ENCODE peak calls at places on chromosomes 6 and 20, in eight cellular contexts. One of them, this sample, is unnamed.

GRCh38 chr6:89430563-89430962 is 2.4 kb upstream of the ANKRD6 start:
- DNase-seq in GM23248: no peak
- DNase-seq in NCI-H460: no peak
- DNase-seq in NAMALWA: no peak
- DNase-seq in pons: no peak
- DNase-seq in fibroblast of gingiva: no peak
- DNase-seq in nephron progenitor cell: peak
- DNase-seq in SW 1271: no peak
- DNase-seq in this sample: no peak

GRCh38 chr6:143746202-143747119 is 68.7 kb downstream of the PHACTR2 start:
- DNase-seq in GM23248: no peak
- DNase-seq in NCI-H460: no peak
- DNase-seq in NAMALWA: no peak
- DNase-seq in pons: no peak
- DNase-seq in fibroblast of gingiva: no peak
- DNase-seq in nephron progenitor cell: peak
- DNase-seq in SW 1271: no peak
- DNase-seq in this sample: no peak

GRCh38 chr20:47578543-47578942 is 76.9 kb downstream of the NCOA3 start:
- DNase-seq in GM23248: no peak
- DNase-seq in NCI-H460: no peak
- DNase-seq in NAMALWA: no peak
- DNase-seq in pons: peak
- DNase-seq in fibroblast of gingiva: no peak
- DNase-seq in nephron progenitor cell: no peak
- DNase-seq in SW 1271: no peak
- DNase-seq in this sample: no peak

GRCh38 chr6:111941686-111942330 is 68.6 kb upstream of the FYN start:
- DNase-seq in GM23248: peak
- DNase-seq in NCI-H460: no peak
- DNase-seq in NAMALWA: no peak
- DNase-seq in pons: no peak
- DNase-seq in fibroblast of gingiva: peak
- DNase-seq in nephron progenitor cell: no peak
- DNase-seq in SW 1271: no peak
- DNase-seq in this sample: no peak

GRCh38 chr20:10337291-10337690 is 96.7 kb downstream of the MKKS start:
- DNase-seq in GM23248: peak
- DNase-seq in NCI-H460: no peak
- DNase-seq in NAMALWA: no peak
- DNase-seq in pons: no peak
- DNase-seq in fibroblast of gingiva: peak
- DNase-seq in nephron progenitor cell: no peak
- DNase-seq in SW 1271: no peak
- DNase-seq in this sample: no peak

GRCh38 chr20:2709205-2709981 is 16.8 kb downstream of the EBF4 start:
- DNase-seq in GM23248: no peak
- DNase-seq in NCI-H460: no peak
- DNase-seq in NAMALWA: no peak
- DNase-seq in pons: no peak
- DNase-seq in fibroblast of gingiva: no peak
- DNase-seq in nephron progenitor cell: no peak
- DNase-seq in SW 1271: no peak
- DNase-seq in this sample: no peak

GRCh38 chr20:42442728-42443127 is 747.0 kb downstream of the PTPRT start:
- DNase-seq in GM23248: no peak
- DNase-seq in NCI-H460: no peak
- DNase-seq in NAMALWA: no peak
- DNase-seq in pons: no peak
- DNase-seq in fibroblast of gingiva: no peak
- DNase-seq in nephron progenitor cell: no peak
- DNase-seq in SW 1271: no peak
- DNase-seq in this sample: no peak

GRCh38 chr20:3199206-3199605 is 5.3 kb downstream of the DDRGK1 start:
- DNase-seq in GM23248: no peak
- DNase-seq in NCI-H460: no peak
- DNase-seq in NAMALWA: no peak
- DNase-seq in pons: no peak
- DNase-seq in fibroblast of gingiva: no peak
- DNase-seq in nephron progenitor cell: no peak
- DNase-seq in SW 1271: no peak
- DNase-seq in this sample: no peak

GRCh38 chr20:5544175-5544574 is 206.0 kb upstream of the SHLD1 start:
- DNase-seq in GM23248: no peak
- DNase-seq in NCI-H460: no peak
- DNase-seq in NAMALWA: no peak
- DNase-seq in pons: no peak
- DNase-seq in fibroblast of gingiva: no peak
- DNase-seq in nephron progenitor cell: no peak
- DNase-seq in SW 1271: no peak
- DNase-seq in this sample: no peak

GRCh38 chr6:149566372-149567193 is at the start of gene GINM1:
- DNase-seq in GM23248: peak
- DNase-seq in NCI-H460: no peak
- DNase-seq in NAMALWA: peak
- DNase-seq in pons: no peak
- DNase-seq in fibroblast of gingiva: peak
- DNase-seq in nephron progenitor cell: peak
- DNase-seq in SW 1271: peak
- DNase-seq in this sample: peak

GRCh38 chr6:125659887-125660286 is 89.5 kb upstream of the HEY2 start:
- DNase-seq in GM23248: no peak
- DNase-seq in NCI-H460: no peak
- DNase-seq in NAMALWA: no peak
- DNase-seq in pons: no peak
- DNase-seq in fibroblast of gingiva: no peak
- DNase-seq in nephron progenitor cell: no peak
- DNase-seq in SW 1271: no peak
- DNase-seq in this sample: no peak

GRCh38 chr20:14055127-14055742 is 59.9 kb downstream of the MACROD2 start:
- DNase-seq in GM23248: peak
- DNase-seq in NCI-H460: peak
- DNase-seq in NAMALWA: peak
- DNase-seq in pons: peak
- DNase-seq in fibroblast of gingiva: peak
- DNase-seq in nephron progenitor cell: peak
- DNase-seq in SW 1271: peak
- DNase-seq in this sample: peak

GRCh38 chr6:110882824-110883554 is 8.4 kb downstream of the AMD1 start:
- DNase-seq in GM23248: no peak
- DNase-seq in NCI-H460: no peak
- DNase-seq in NAMALWA: no peak
- DNase-seq in pons: peak
- DNase-seq in fibroblast of gingiva: no peak
- DNase-seq in nephron progenitor cell: no peak
- DNase-seq in SW 1271: no peak
- DNase-seq in this sample: peak

GRCh38 chr6:90947184-90948064 is 360.6 kb upstream of the MAP3K7 start:
- DNase-seq in GM23248: no peak
- DNase-seq in NCI-H460: no peak
- DNase-seq in NAMALWA: no peak
- DNase-seq in pons: no peak
- DNase-seq in fibroblast of gingiva: no peak
- DNase-seq in nephron progenitor cell: no peak
- DNase-seq in SW 1271: no peak
- DNase-seq in this sample: no peak

GRCh38 chr6:67131827-67132226 is 1424.8 kb upstream of the EYS start:
- DNase-seq in GM23248: no peak
- DNase-seq in NCI-H460: no peak
- DNase-seq in NAMALWA: no peak
- DNase-seq in pons: peak
- DNase-seq in fibroblast of gingiva: peak
- DNase-seq in nephron progenitor cell: no peak
- DNase-seq in SW 1271: no peak
- DNase-seq in this sample: no peak

GRCh38 chr6:134628154-134628553 is 310.2 kb upstream of the SGK1 start:
- DNase-seq in GM23248: no peak
- DNase-seq in NCI-H460: no peak
- DNase-seq in NAMALWA: no peak
- DNase-seq in pons: no peak
- DNase-seq in fibroblast of gingiva: no peak
- DNase-seq in nephron progenitor cell: no peak
- DNase-seq in SW 1271: no peak
- DNase-seq in this sample: no peak

GRCh38 chr6:56515081-56515905 is 127.4 kb downstream of the DST start:
- DNase-seq in GM23248: no peak
- DNase-seq in NCI-H460: no peak
- DNase-seq in NAMALWA: no peak
- DNase-seq in pons: no peak
- DNase-seq in fibroblast of gingiva: no peak
- DNase-seq in nephron progenitor cell: no peak
- DNase-seq in SW 1271: no peak
- DNase-seq in this sample: no peak

GRCh38 chr20:8853805-8854338 is 215.0 kb upstream of the PLCB4 start:
- DNase-seq in GM23248: peak
- DNase-seq in NCI-H460: peak
- DNase-seq in NAMALWA: peak
- DNase-seq in pons: peak
- DNase-seq in fibroblast of gingiva: peak
- DNase-seq in nephron progenitor cell: peak
- DNase-seq in SW 1271: peak
- DNase-seq in this sample: peak

GRCh38 chr20:63661959-63662812 is 4.1 kb downstream of the RTEL1 start:
- DNase-seq in GM23248: no peak
- DNase-seq in NCI-H460: no peak
- DNase-seq in NAMALWA: no peak
- DNase-seq in pons: no peak
- DNase-seq in fibroblast of gingiva: no peak
- DNase-seq in nephron progenitor cell: no peak
- DNase-seq in SW 1271: no peak
- DNase-seq in this sample: no peak

GRCh38 chr6:35590622-35591066 is 77.9 kb upstream of the TULP1 start:
- DNase-seq in GM23248: no peak
- DNase-seq in NCI-H460: no peak
- DNase-seq in NAMALWA: no peak
- DNase-seq in pons: no peak
- DNase-seq in fibroblast of gingiva: peak
- DNase-seq in nephron progenitor cell: no peak
- DNase-seq in SW 1271: no peak
- DNase-seq in this sample: no peak

GRCh38 chr6:44062771-44063560 is 64.3 kb downstream of the MRPL14 start:
- DNase-seq in GM23248: no peak
- DNase-seq in NCI-H460: no peak
- DNase-seq in NAMALWA: peak
- DNase-seq in pons: no peak
- DNase-seq in fibroblast of gingiva: no peak
- DNase-seq in nephron progenitor cell: peak
- DNase-seq in SW 1271: no peak
- DNase-seq in this sample: peak

GRCh38 chr20:24915892-24916291 is 33.2 kb upstream of the CST7 start:
- DNase-seq in GM23248: no peak
- DNase-seq in NCI-H460: no peak
- DNase-seq in NAMALWA: no peak
- DNase-seq in pons: no peak
- DNase-seq in fibroblast of gingiva: no peak
- DNase-seq in nephron progenitor cell: no peak
- DNase-seq in SW 1271: no peak
- DNase-seq in this sample: no peak

GRCh38 chr6:45371924-45372582 is 5.7 kb downstream of the SUPT3H start:
- DNase-seq in GM23248: peak
- DNase-seq in NCI-H460: no peak
- DNase-seq in NAMALWA: no peak
- DNase-seq in pons: no peak
- DNase-seq in fibroblast of gingiva: no peak
- DNase-seq in nephron progenitor cell: no peak
- DNase-seq in SW 1271: no peak
- DNase-seq in this sample: no peak

GRCh38 chr20:32484221-32485125 is 100.7 kb downstream of the NOL4L start:
- DNase-seq in GM23248: peak
- DNase-seq in NCI-H460: no peak
- DNase-seq in NAMALWA: peak
- DNase-seq in pons: peak
- DNase-seq in fibroblast of gingiva: no peak
- DNase-seq in nephron progenitor cell: peak
- DNase-seq in SW 1271: peak
- DNase-seq in this sample: no peak

GRCh38 chr6:37024665-37025337 is 19.3 kb downstream of the FGD2 start:
- DNase-seq in GM23248: peak
- DNase-seq in NCI-H460: no peak
- DNase-seq in NAMALWA: no peak
- DNase-seq in pons: no peak
- DNase-seq in fibroblast of gingiva: peak
- DNase-seq in nephron progenitor cell: no peak
- DNase-seq in SW 1271: no peak
- DNase-seq in this sample: no peak

GRCh38 chr6:28866342-28867077 is 57.3 kb downstream of the TRIM27 start:
- DNase-seq in GM23248: peak
- DNase-seq in NCI-H460: peak
- DNase-seq in NAMALWA: peak
- DNase-seq in pons: no peak
- DNase-seq in fibroblast of gingiva: peak
- DNase-seq in nephron progenitor cell: peak
- DNase-seq in SW 1271: peak
- DNase-seq in this sample: peak

GRCh38 chr6:11197175-11197535 is 35.3 kb downstream of the NEDD9 start:
- DNase-seq in GM23248: peak
- DNase-seq in NCI-H460: no peak
- DNase-seq in NAMALWA: no peak
- DNase-seq in pons: no peak
- DNase-seq in fibroblast of gingiva: peak
- DNase-seq in nephron progenitor cell: no peak
- DNase-seq in SW 1271: no peak
- DNase-seq in this sample: no peak

GRCh38 chr6:74015427-74015826 is 319.4 kb downstream of the CD109 start:
- DNase-seq in GM23248: no peak
- DNase-seq in NCI-H460: no peak
- DNase-seq in NAMALWA: no peak
- DNase-seq in pons: no peak
- DNase-seq in fibroblast of gingiva: no peak
- DNase-seq in nephron progenitor cell: no peak
- DNase-seq in SW 1271: no peak
- DNase-seq in this sample: no peak

GRCh38 chr6:98958791-98959190 is 11.0 kb upstream of the FBXL4 start:
- DNase-seq in GM23248: no peak
- DNase-seq in NCI-H460: no peak
- DNase-seq in NAMALWA: no peak
- DNase-seq in pons: no peak
- DNase-seq in fibroblast of gingiva: no peak
- DNase-seq in nephron progenitor cell: no peak
- DNase-seq in SW 1271: no peak
- DNase-seq in this sample: no peak

GRCh38 chr6:134288538-134289203 is 29.2 kb downstream of the SGK1 start:
- DNase-seq in GM23248: peak
- DNase-seq in NCI-H460: no peak
- DNase-seq in NAMALWA: no peak
- DNase-seq in pons: peak
- DNase-seq in fibroblast of gingiva: peak
- DNase-seq in nephron progenitor cell: no peak
- DNase-seq in SW 1271: peak
- DNase-seq in this sample: peak

GRCh38 chr20:2217857-2218529 is 77.8 kb upstream of the TGM3 start:
- DNase-seq in GM23248: no peak
- DNase-seq in NCI-H460: no peak
- DNase-seq in NAMALWA: peak
- DNase-seq in pons: peak
- DNase-seq in fibroblast of gingiva: no peak
- DNase-seq in nephron progenitor cell: no peak
- DNase-seq in SW 1271: no peak
- DNase-seq in this sample: peak

GRCh38 chr6:2688416-2689064 is 62.2 kb downstream of the MYLK4 start:
- DNase-seq in GM23248: peak
- DNase-seq in NCI-H460: no peak
- DNase-seq in NAMALWA: no peak
- DNase-seq in pons: no peak
- DNase-seq in fibroblast of gingiva: peak
- DNase-seq in nephron progenitor cell: no peak
- DNase-seq in SW 1271: peak
- DNase-seq in this sample: no peak

GRCh38 chr20:6395695-6396094 is 272.9 kb upstream of the FERMT1 start:
- DNase-seq in GM23248: no peak
- DNase-seq in NCI-H460: no peak
- DNase-seq in NAMALWA: no peak
- DNase-seq in pons: no peak
- DNase-seq in fibroblast of gingiva: no peak
- DNase-seq in nephron progenitor cell: no peak
- DNase-seq in SW 1271: no peak
- DNase-seq in this sample: no peak

This sample was measured in KBM-7.